ENCODE peak calls at places on chromosome 14, in four cellular contexts. H, I, G and F are unnamed samples.

GRCh38 chr14:21091784-21092146 is 6.7 kb downstream of the ZNF219 start:
- DNase-seq in H (no peak), I (no peak), G (no peak), F (no peak)

GRCh38 chr14:99508896-99509629 is 27.9 kb downstream of the CCNK start:
- DNase-seq in H (no peak), I (no peak), G (no peak), F (no peak)

GRCh38 chr14:61525293-61526011 is 169.9 kb upstream of the HIF1A start:
- DNase-seq in H (peak), I (peak), G (no peak), F (no peak)

GRCh38 chr14:93898081-93898611 is 29.0 kb upstream of the FAM181A start:
- DNase-seq in H (no peak), I (no peak), G (no peak), F (no peak)

GRCh38 chr14:22472935-22473854 is 115.8 kb downstream of the DAD1 start:
- DNase-seq in H (peak), I (peak), G (peak), F (peak)

GRCh38 chr14:34649344-34649743 is 19.4 kb upstream of the SNX6 start:
- DNase-seq in H (peak), I (no peak), G (no peak), F (peak)

GRCh38 chr14:68468437-68469207 is 324.2 kb downstream of the ZFP36L1 start:
- DNase-seq in H (peak), I (no peak), G (no peak), F (no peak)

GRCh38 chr14:52790011-52790755 is 1.2 kb downstream of the GNPNAT1 start:
- DNase-seq in H (no peak), I (no peak), G (no peak), F (no peak)

GRCh38 chr14:88775532-88775931 is 17.2 kb downstream of the EML5 start:
- DNase-seq in H (no peak), I (no peak), G (no peak), F (no peak)

GRCh38 chr14:30223385-30223785 is 295.7 kb upstream of the PRKD1 start:
- DNase-seq in H (peak), I (peak), G (no peak), F (no peak)

GRCh38 chr14:71497645-71498086 is 434.6 kb upstream of the RGS6 start:
- DNase-seq in H (peak), I (no peak), G (no peak), F (no peak)

GRCh38 chr14:54662491-54663116 is 95.7 kb downstream of the SAMD4A start:
- DNase-seq in H (no peak), I (no peak), G (no peak), F (no peak)

GRCh38 chr14:51527073-51527472 is 124.6 kb upstream of the FRMD6 start:
- DNase-seq in H (no peak), I (no peak), G (no peak), F (no peak)

GRCh38 chr14:64117671-64118402 is 176.3 kb downstream of the ESR2 start:
- DNase-seq in H (no peak), I (no peak), G (no peak), F (no peak)

GRCh38 chr14:53032161-53032803 is 81.4 kb upstream of the FERMT2 start:
- DNase-seq in H (peak), I (peak), G (no peak), F (peak)

GRCh38 chr14:66359500-66359899 is 126.7 kb upstream of the CCDC196 start:
- DNase-seq in H (peak), I (peak), G (peak), F (peak)

GRCh38 chr14:90383126-90383730 is 13.6 kb upstream of the CALM1 start:
- DNase-seq in H (peak), I (peak), G (peak), F (peak)

GRCh38 chr14:101781240-101782061 is 19.9 kb downstream of the PPP2R5C start:
- DNase-seq in H (no peak), I (no peak), G (no peak), F (no peak)

GRCh38 chr14:103932791-103933490 is 4.7 kb downstream of the TDRD9 start:
- DNase-seq in H (no peak), I (no peak), G (no peak), F (no peak)

GRCh38 chr14:105866841-105867321 is 340.5 kb downstream of the TMEM121 start:
- DNase-seq in H (no peak), I (no peak), G (no peak), F (no peak)

GRCh38 chr14:100372357-100373048 is 49.4 kb downstream of the SLC25A47 start:
- DNase-seq in H (no peak), I (no peak), G (no peak), F (no peak)

GRCh38 chr14:106318700-106319099 is 792.3 kb downstream of the TMEM121 start:
- DNase-seq in H (no peak), I (no peak), G (no peak), F (no peak)

GRCh38 chr14:23863836-23864235 is 89.7 kb upstream of the DHRS4 start:
- DNase-seq in H (no peak), I (no peak), G (no peak), F (no peak)

GRCh38 chr14:79728331-79728730 is 483.0 kb downstream of the DIO2 start:
- DNase-seq in H (no peak), I (no peak), G (no peak), F (no peak)

GRCh38 chr14:95895720-95896119 is 19.1 kb downstream of the TUNAR start:
- DNase-seq in H (no peak), I (no peak), G (no peak), F (no peak)

GRCh38 chr14:68362841-68363240 is 430.0 kb downstream of the ZFP36L1 start:
- DNase-seq in H (no peak), I (no peak), G (no peak), F (no peak)

GRCh38 chr14:104797112-104798044 is 1.8 kb upstream of the AKT1 start:
- DNase-seq in H (no peak), I (no peak), G (no peak), F (no peak)

GRCh38 chr14:52862652-52863338 is 71.4 kb upstream of the GNPNAT1 start:
- DNase-seq in H (peak), I (no peak), G (no peak), F (peak)

GRCh38 chr14:101288436-101289229 is 272.7 kb upstream of the DIO3 start:
- DNase-seq in H (no peak), I (no peak), G (no peak), F (no peak)